ENCODE peak calls at places on chromosomes 16 and 17, in four cellular contexts. One of them, this sample, is unnamed.

GRCh38 chr16:88382491-88383400 is at the start of gene ZNF469:
- DNase-seq in stomach: peak
- DNase-seq in suprapubic skin: no peak
- DNase-seq in sigmoid colon: peak
- DNase-seq in this sample: peak

GRCh38 chr16:84735846-84736586 is 36.2 kb downstream of the USP10 start:
- DNase-seq in stomach: peak
- DNase-seq in suprapubic skin: no peak
- DNase-seq in sigmoid colon: no peak
- DNase-seq in this sample: peak

GRCh38 chr16:27408012-27408601 is 6.1 kb downstream of the IL21R start:
- DNase-seq in stomach: no peak
- DNase-seq in suprapubic skin: no peak
- DNase-seq in sigmoid colon: no peak
- DNase-seq in this sample: no peak

GRCh38 chr17:30217054-30217453 is 18.4 kb downstream of the SLC6A4 start:
- DNase-seq in stomach: no peak
- DNase-seq in suprapubic skin: peak
- DNase-seq in sigmoid colon: no peak
- DNase-seq in this sample: no peak

GRCh38 chr17:70446446-70446845 is 277.1 kb downstream of the KCNJ2 start:
- DNase-seq in stomach: no peak
- DNase-seq in suprapubic skin: no peak
- DNase-seq in sigmoid colon: no peak
- DNase-seq in this sample: no peak

GRCh38 chr17:7988750-7989178 is 13.7 kb upstream of the GUCY2D start:
- DNase-seq in stomach: no peak
- DNase-seq in suprapubic skin: peak
- DNase-seq in sigmoid colon: peak
- DNase-seq in this sample: peak

GRCh38 chr17:66673668-66674276 is 161.1 kb upstream of the CACNG5 start:
- DNase-seq in stomach: peak
- DNase-seq in suprapubic skin: no peak
- DNase-seq in sigmoid colon: peak
- DNase-seq in this sample: peak

GRCh38 chr17:59506907-59507726 is 58.3 kb upstream of the DHX40 start:
- DNase-seq in stomach: no peak
- DNase-seq in suprapubic skin: no peak
- DNase-seq in sigmoid colon: no peak
- DNase-seq in this sample: no peak

GRCh38 chr16:4500283-4500682 is 24.1 kb downstream of the HMOX2 start:
- DNase-seq in stomach: peak
- DNase-seq in suprapubic skin: no peak
- DNase-seq in sigmoid colon: no peak
- DNase-seq in this sample: no peak

GRCh38 chr16:3498988-3499387 is 1.8 kb upstream of the CLUAP1 start:
- DNase-seq in stomach: no peak
- DNase-seq in suprapubic skin: no peak
- DNase-seq in sigmoid colon: peak
- DNase-seq in this sample: no peak

GRCh38 chr16:85395913-85396878 is 216.9 kb upstream of the GSE1 start:
- DNase-seq in stomach: no peak
- DNase-seq in suprapubic skin: no peak
- DNase-seq in sigmoid colon: peak
- DNase-seq in this sample: peak

GRCh38 chr17:45172541-45173286 is 11.0 kb downstream of the HEXIM2 start:
- DNase-seq in stomach: peak
- DNase-seq in suprapubic skin: no peak
- DNase-seq in sigmoid colon: peak
- DNase-seq in this sample: peak

GRCh38 chr16:83802135-83802534 is 5.6 kb upstream of the HSBP1 start:
- DNase-seq in stomach: no peak
- DNase-seq in suprapubic skin: no peak
- DNase-seq in sigmoid colon: no peak
- DNase-seq in this sample: no peak

GRCh38 chr16:67395458-67396158 is 2.3 kb upstream of the TPPP3 start:
- DNase-seq in stomach: no peak
- DNase-seq in suprapubic skin: no peak
- DNase-seq in sigmoid colon: peak
- DNase-seq in this sample: peak

GRCh38 chr17:12296120-12296727 is 275.5 kb downstream of the MAP2K4 start:
- DNase-seq in stomach: no peak
- DNase-seq in suprapubic skin: no peak
- DNase-seq in sigmoid colon: no peak
- DNase-seq in this sample: no peak

GRCh38 chr17:29615492-29616299 is 7.0 kb downstream of the CORO6 start:
- DNase-seq in stomach: peak
- DNase-seq in suprapubic skin: peak
- DNase-seq in sigmoid colon: peak
- DNase-seq in this sample: peak

GRCh38 chr17:10804546-10804945 is 647 bp upstream of the TMEM238L start:
- DNase-seq in stomach: no peak
- DNase-seq in suprapubic skin: no peak
- DNase-seq in sigmoid colon: no peak
- DNase-seq in this sample: no peak

GRCh38 chr16:87839542-87840461 is 29.5 kb downstream of the SLC7A5 start:
- DNase-seq in stomach: no peak
- DNase-seq in suprapubic skin: no peak
- DNase-seq in sigmoid colon: no peak
- DNase-seq in this sample: peak

GRCh38 chr17:37146578-37147119 is 197.9 kb downstream of the AATF start:
- DNase-seq in stomach: no peak
- DNase-seq in suprapubic skin: no peak
- DNase-seq in sigmoid colon: no peak
- DNase-seq in this sample: no peak

GRCh38 chr16:86768231-86768791 is 190.0 kb downstream of the FOXL1 start:
- DNase-seq in stomach: no peak
- DNase-seq in suprapubic skin: no peak
- DNase-seq in sigmoid colon: no peak
- DNase-seq in this sample: no peak

DNA sequence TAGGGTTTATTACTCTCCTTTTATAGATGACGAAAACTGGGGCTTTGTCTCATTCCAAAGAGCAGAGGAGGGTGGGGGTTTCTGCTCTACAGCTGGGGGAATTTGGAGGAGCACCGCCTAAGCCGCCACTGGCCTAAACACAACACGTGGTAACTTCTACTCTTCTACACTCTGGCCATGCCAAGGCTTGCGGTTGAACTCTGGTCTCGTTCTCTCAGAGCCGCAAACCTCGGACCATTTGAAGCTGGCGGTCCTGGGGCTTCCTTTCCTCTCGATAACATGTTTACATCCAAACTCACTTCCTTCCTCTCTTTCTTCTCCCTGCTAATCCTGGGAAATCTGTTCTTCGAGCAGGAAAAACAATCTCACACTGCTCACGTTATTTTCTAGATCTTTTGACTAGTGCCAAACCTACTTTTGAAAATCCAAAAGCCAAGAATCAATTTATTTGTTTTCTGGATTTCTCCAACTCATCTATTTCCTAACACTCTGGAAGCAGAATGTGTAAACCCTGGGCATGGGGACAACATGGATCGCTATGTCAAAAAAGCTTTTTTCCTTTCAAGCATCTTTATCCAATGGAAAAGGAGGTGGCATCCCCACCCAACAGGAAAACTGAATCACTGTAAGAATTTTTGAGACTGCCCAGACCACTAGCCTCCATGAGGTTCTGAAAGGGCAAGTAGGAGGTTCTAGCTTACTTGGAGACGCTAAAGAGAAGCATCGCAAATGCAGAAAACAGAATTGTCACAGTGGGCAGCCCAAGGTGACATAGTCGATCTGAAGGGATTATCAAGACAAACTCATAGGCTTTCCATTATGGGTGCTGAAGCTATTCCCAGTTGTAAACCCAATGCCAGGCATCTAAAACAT is 13.6 kb upstream of the EEF2K start:
- DNase-seq in stomach: peak
- DNase-seq in suprapubic skin: peak
- DNase-seq in sigmoid colon: peak
- DNase-seq in this sample: peak
- TF ChIP-seq EP300 in stomach: no peak
- TF ChIP-seq EP300 in suprapubic skin: no peak
- TF ChIP-seq EP300 in sigmoid colon: no peak
- TF ChIP-seq EP300 in this sample: no peak

GRCh38 chr16:24993722-24994686 is 21.2 kb downstream of the ARHGAP17 start:
- DNase-seq in stomach: no peak
- DNase-seq in suprapubic skin: no peak
- DNase-seq in sigmoid colon: no peak
- DNase-seq in this sample: no peak
- TF ChIP-seq EP300 in stomach: no peak
- TF ChIP-seq EP300 in suprapubic skin: no peak
- TF ChIP-seq EP300 in sigmoid colon: no peak
- TF ChIP-seq EP300 in this sample: no peak

DNA sequence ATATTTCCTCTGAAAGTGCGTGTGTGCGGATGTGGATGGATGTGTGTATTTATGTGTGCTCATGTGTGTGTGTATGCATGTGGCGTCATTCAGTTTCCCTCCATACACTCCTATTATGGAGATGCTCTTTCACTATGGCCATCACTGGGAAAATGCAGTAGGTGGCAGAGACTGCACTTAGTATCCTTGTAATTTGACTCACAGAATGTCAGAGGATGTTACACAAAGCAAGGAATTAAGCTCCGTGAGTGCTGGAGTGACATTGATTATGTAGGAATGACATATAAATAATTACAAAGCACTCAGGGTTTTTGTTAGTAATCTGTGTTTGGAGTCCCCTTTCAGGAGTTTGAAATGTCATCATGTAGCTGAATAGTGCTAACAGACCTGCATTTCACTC is 59.5 kb downstream of the HS3ST4 start:
- DNase-seq in stomach: no peak
- DNase-seq in suprapubic skin: no peak
- DNase-seq in sigmoid colon: no peak
- DNase-seq in this sample: no peak
- TF ChIP-seq EP300 in stomach: no peak
- TF ChIP-seq EP300 in suprapubic skin: no peak
- TF ChIP-seq EP300 in sigmoid colon: no peak
- TF ChIP-seq EP300 in this sample: no peak

GRCh38 chr17:58352018-58352842 is at the start of gene SUPT4H1:
- DNase-seq in stomach: peak
- DNase-seq in suprapubic skin: peak
- DNase-seq in sigmoid colon: peak
- DNase-seq in this sample: peak
- TF ChIP-seq EP300 in stomach: no peak
- TF ChIP-seq EP300 in suprapubic skin: no peak
- TF ChIP-seq EP300 in sigmoid colon: no peak
- TF ChIP-seq EP300 in this sample: no peak

GRCh38 chr17:2195729-2196128 is 107.9 kb downstream of the SMG6 start:
- DNase-seq in stomach: no peak
- DNase-seq in suprapubic skin: no peak
- DNase-seq in sigmoid colon: no peak
- DNase-seq in this sample: no peak

GRCh38 chr17:2194778-2195417 is 108.7 kb downstream of the SMG6 start:
- DNase-seq in stomach: no peak
- DNase-seq in suprapubic skin: no peak
- DNase-seq in sigmoid colon: no peak
- DNase-seq in this sample: no peak

GRCh38 chr17:2198917-2199316 is 104.7 kb downstream of the SMG6 start:
- DNase-seq in stomach: no peak
- DNase-seq in suprapubic skin: no peak
- DNase-seq in sigmoid colon: no peak
- DNase-seq in this sample: no peak

GRCh38 chr17:2192367-2193028 is 111.1 kb downstream of the SMG6 start:
- DNase-seq in stomach: no peak
- DNase-seq in suprapubic skin: no peak
- DNase-seq in sigmoid colon: no peak
- DNase-seq in this sample: no peak

DNA sequence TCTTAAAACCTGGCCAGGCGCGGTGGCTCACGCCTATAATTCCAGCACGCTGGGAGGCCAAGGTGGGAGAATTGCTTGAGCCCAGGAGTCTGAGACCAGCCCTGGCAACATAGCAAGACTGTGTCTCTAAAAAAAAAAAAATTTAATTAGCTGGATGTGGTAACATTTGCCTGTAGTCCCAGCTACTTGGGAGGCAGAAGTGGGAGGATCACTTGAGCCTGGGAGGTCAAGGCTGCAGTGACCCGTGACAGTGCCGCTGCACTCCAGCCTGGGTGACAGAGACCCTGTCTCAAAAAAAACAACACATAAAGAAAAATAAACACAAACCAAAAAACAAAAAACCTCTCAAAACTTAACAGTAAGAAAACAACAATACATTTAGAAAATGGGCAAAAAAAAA is 106.3 kb downstream of the SMG6 start:
- DNase-seq in stomach: no peak
- DNase-seq in suprapubic skin: no peak
- DNase-seq in sigmoid colon: no peak
- DNase-seq in this sample: no peak
- TF ChIP-seq EP300 in stomach: no peak
- TF ChIP-seq EP300 in suprapubic skin: no peak
- TF ChIP-seq EP300 in sigmoid colon: no peak
- TF ChIP-seq EP300 in this sample: no peak

DNA sequence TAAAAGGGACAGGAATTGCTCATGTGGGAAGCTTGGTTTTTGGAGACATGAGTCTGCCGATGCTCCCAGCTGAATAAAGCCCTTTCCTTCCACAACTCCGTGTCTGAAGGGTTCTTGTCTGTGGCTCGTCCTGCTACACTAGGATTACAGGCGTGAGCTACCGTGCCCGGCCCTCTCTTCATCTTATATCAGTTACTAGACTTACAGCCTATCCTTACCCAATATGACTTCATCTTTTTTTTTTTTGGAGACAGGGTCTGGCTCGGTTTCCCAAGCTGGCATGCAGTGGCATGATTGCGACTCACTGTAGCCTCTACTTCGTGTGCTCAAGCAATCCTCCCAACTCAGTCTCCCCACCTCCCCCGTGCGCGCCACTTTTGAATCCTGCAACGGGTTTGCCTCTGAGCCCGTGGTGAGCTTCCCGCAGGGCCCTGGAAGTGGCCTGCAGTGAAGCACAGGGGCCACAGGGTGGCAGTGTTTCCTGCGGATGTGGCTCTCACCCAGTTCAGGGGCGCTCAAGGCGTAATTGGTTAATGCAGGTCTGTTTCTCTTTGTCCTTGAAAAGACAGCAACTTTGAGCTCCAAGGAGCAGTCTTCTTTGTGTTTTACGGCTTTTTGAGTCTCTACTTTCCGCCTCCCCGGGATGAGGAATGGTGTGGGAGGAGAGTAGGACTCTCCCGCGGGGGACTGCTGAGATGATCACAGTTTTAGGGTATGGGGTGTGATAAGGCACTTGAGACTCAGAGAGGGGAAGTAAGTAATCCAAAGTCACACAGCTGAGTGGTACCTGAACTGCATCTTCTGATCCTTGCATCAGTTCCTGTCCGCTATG is 22.7 kb upstream of the GPRC5B start:
- DNase-seq in stomach: peak
- DNase-seq in suprapubic skin: no peak
- DNase-seq in sigmoid colon: peak
- DNase-seq in this sample: peak
- TF ChIP-seq EP300 in stomach: no peak
- TF ChIP-seq EP300 in suprapubic skin: no peak
- TF ChIP-seq EP300 in sigmoid colon: no peak
- TF ChIP-seq EP300 in this sample: no peak

This sample was measured in ovary.